ENCODE peak calls at places on chromosomes 11 and 22, in five cellular contexts. One of them, this sample, is unnamed.

GRCh38 chr22:44089717-44090570 is 65.8 kb downstream of the PARVB start:
- DNase-seq in lung: no peak
- DNase-seq in activated CD4-positive, alpha-beta T cell treated with anti-CD3 and anti-CD28 coated beads, Interleukin-2, amount 50 U/mL, for 48 hours: no peak
- DNase-seq in IMR-90: no peak
- DNase-seq in neural progenitor cell: no peak
- DNase-seq in this sample: no peak

GRCh38 chr11:5967708-5968107 is 586 bp downstream of the OR56A5 start:
- DNase-seq in lung: no peak
- DNase-seq in activated CD4-positive, alpha-beta T cell treated with anti-CD3 and anti-CD28 coated beads, Interleukin-2, amount 50 U/mL, for 48 hours: no peak
- DNase-seq in IMR-90: no peak
- DNase-seq in neural progenitor cell: no peak
- DNase-seq in this sample: no peak

GRCh38 chr22:22558071-22558971 is 744 bp downstream of the PRAME start:
- DNase-seq in lung: no peak
- DNase-seq in activated CD4-positive, alpha-beta T cell treated with anti-CD3 and anti-CD28 coated beads, Interleukin-2, amount 50 U/mL, for 48 hours: no peak
- DNase-seq in IMR-90: no peak
- DNase-seq in neural progenitor cell: no peak
- DNase-seq in this sample: no peak

GRCh38 chr11:35235944-35236666 is 97.1 kb downstream of the CD44 start:
- DNase-seq in lung: no peak
- DNase-seq in activated CD4-positive, alpha-beta T cell treated with anti-CD3 and anti-CD28 coated beads, Interleukin-2, amount 50 U/mL, for 48 hours: peak; percentile 74
- DNase-seq in IMR-90: no peak
- DNase-seq in neural progenitor cell: no peak
- DNase-seq in this sample: no peak

GRCh38 chr22:47080100-47080499 is 317.6 kb downstream of the TBC1D22A start:
- DNase-seq in lung: no peak
- DNase-seq in activated CD4-positive, alpha-beta T cell treated with anti-CD3 and anti-CD28 coated beads, Interleukin-2, amount 50 U/mL, for 48 hours: no peak
- DNase-seq in IMR-90: no peak
- DNase-seq in neural progenitor cell: no peak
- DNase-seq in this sample: no peak

GRCh38 chr11:8927233-8927632 is 5.5 kb downstream of the C11orf16 start:
- DNase-seq in lung: no peak
- DNase-seq in activated CD4-positive, alpha-beta T cell treated with anti-CD3 and anti-CD28 coated beads, Interleukin-2, amount 50 U/mL, for 48 hours: no peak
- DNase-seq in IMR-90: no peak
- DNase-seq in neural progenitor cell: no peak
- DNase-seq in this sample: no peak

GRCh38 chr22:46010177-46010867 is 33.4 kb upstream of the WNT7B start:
- DNase-seq in lung: no peak
- DNase-seq in activated CD4-positive, alpha-beta T cell treated with anti-CD3 and anti-CD28 coated beads, Interleukin-2, amount 50 U/mL, for 48 hours: no peak
- DNase-seq in IMR-90: peak; percentile 55
- DNase-seq in neural progenitor cell: no peak
- DNase-seq in this sample: no peak

GRCh38 chr11:10275714-10276113 is 18.3 kb downstream of the SBF2 start:
- DNase-seq in lung: no peak
- DNase-seq in activated CD4-positive, alpha-beta T cell treated with anti-CD3 and anti-CD28 coated beads, Interleukin-2, amount 50 U/mL, for 48 hours: no peak
- DNase-seq in IMR-90: no peak
- DNase-seq in neural progenitor cell: no peak
- DNase-seq in this sample: no peak

GRCh38 chr11:27934830-27935145 is 173.2 kb downstream of the KIF18A start:
- DNase-seq in lung: no peak
- DNase-seq in activated CD4-positive, alpha-beta T cell treated with anti-CD3 and anti-CD28 coated beads, Interleukin-2, amount 50 U/mL, for 48 hours: no peak
- DNase-seq in IMR-90: peak; percentile 98
- DNase-seq in neural progenitor cell: no peak
- DNase-seq in this sample: peak; percentile 14

GRCh38 chr11:128431931-128432330 is 155.4 kb downstream of the ETS1 start:
- DNase-seq in lung: no peak
- DNase-seq in activated CD4-positive, alpha-beta T cell treated with anti-CD3 and anti-CD28 coated beads, Interleukin-2, amount 50 U/mL, for 48 hours: no peak
- DNase-seq in IMR-90: no peak
- DNase-seq in neural progenitor cell: no peak
- DNase-seq in this sample: no peak

GRCh38 chr11:30316237-30316636 is 6.7 kb upstream of the ARL14EP start:
- DNase-seq in lung: no peak
- DNase-seq in activated CD4-positive, alpha-beta T cell treated with anti-CD3 and anti-CD28 coated beads, Interleukin-2, amount 50 U/mL, for 48 hours: no peak
- DNase-seq in IMR-90: no peak
- DNase-seq in neural progenitor cell: no peak
- DNase-seq in this sample: no peak

GRCh38 chr11:101612481-101612880 is 28.7 kb upstream of the TRPC6 start:
- DNase-seq in lung: no peak
- DNase-seq in activated CD4-positive, alpha-beta T cell treated with anti-CD3 and anti-CD28 coated beads, Interleukin-2, amount 50 U/mL, for 48 hours: no peak
- DNase-seq in IMR-90: no peak
- DNase-seq in neural progenitor cell: no peak
- DNase-seq in this sample: no peak

GRCh38 chr11:12822623-12823022 is 148.4 kb downstream of the TEAD1 start:
- DNase-seq in lung: no peak
- DNase-seq in activated CD4-positive, alpha-beta T cell treated with anti-CD3 and anti-CD28 coated beads, Interleukin-2, amount 50 U/mL, for 48 hours: no peak
- DNase-seq in IMR-90: no peak
- DNase-seq in neural progenitor cell: no peak
- DNase-seq in this sample: no peak

GRCh38 chr22:49869855-49870712 is 16.4 kb downstream of the ZBED4 start:
- DNase-seq in lung: no peak
- DNase-seq in activated CD4-positive, alpha-beta T cell treated with anti-CD3 and anti-CD28 coated beads, Interleukin-2, amount 50 U/mL, for 48 hours: no peak
- DNase-seq in IMR-90: no peak
- DNase-seq in neural progenitor cell: no peak
- DNase-seq in this sample: no peak

GRCh38 chr22:33271390-33272161 is 213.4 kb upstream of the SYN3 start:
- DNase-seq in lung: no peak
- DNase-seq in activated CD4-positive, alpha-beta T cell treated with anti-CD3 and anti-CD28 coated beads, Interleukin-2, amount 50 U/mL, for 48 hours: no peak
- DNase-seq in IMR-90: peak; percentile 13
- DNase-seq in neural progenitor cell: peak; percentile 13
- DNase-seq in this sample: no peak

GRCh38 chr11:65617990-65618751 is 2.6 kb downstream of the PCNX3 start:
- DNase-seq in lung: no peak
- DNase-seq in activated CD4-positive, alpha-beta T cell treated with anti-CD3 and anti-CD28 coated beads, Interleukin-2, amount 50 U/mL, for 48 hours: no peak
- DNase-seq in IMR-90: no peak
- DNase-seq in neural progenitor cell: no peak
- DNase-seq in this sample: no peak

GRCh38 chr11:47863893-47864430 is 15.8 kb upstream of the NUP160 start:
- DNase-seq in lung: no peak
- DNase-seq in activated CD4-positive, alpha-beta T cell treated with anti-CD3 and anti-CD28 coated beads, Interleukin-2, amount 50 U/mL, for 48 hours: no peak
- DNase-seq in IMR-90: no peak
- DNase-seq in neural progenitor cell: no peak
- DNase-seq in this sample: no peak

GRCh38 chr11:85109141-85109540 is 518.0 kb downstream of the DLG2 start:
- DNase-seq in lung: no peak
- DNase-seq in activated CD4-positive, alpha-beta T cell treated with anti-CD3 and anti-CD28 coated beads, Interleukin-2, amount 50 U/mL, for 48 hours: no peak
- DNase-seq in IMR-90: no peak
- DNase-seq in neural progenitor cell: no peak
- DNase-seq in this sample: no peak

GRCh38 chr22:22440188-22440587 is 68.4 kb downstream of the ZNF280B start:
- DNase-seq in lung: no peak
- DNase-seq in activated CD4-positive, alpha-beta T cell treated with anti-CD3 and anti-CD28 coated beads, Interleukin-2, amount 50 U/mL, for 48 hours: no peak
- DNase-seq in IMR-90: no peak
- DNase-seq in neural progenitor cell: no peak
- DNase-seq in this sample: no peak